ENCODE peak calls at places on chromosomes 5 and 9, in seven cellular contexts. M, K, W, S, V, I and A are unnamed samples.

GRCh38 chr5:78537821-78538220 is 110.8 kb downstream of the LHFPL2 start:
- DNase-seq in V (no peak), M (peak; percentile 44), K (no peak), I (no peak), W (no peak), S (peak; percentile 5), A (no peak)

GRCh38 chr5:57804007-57804444 is 321.4 kb upstream of the ACTBL2 start:
- DNase-seq in K (no peak), W (no peak), M (peak; percentile 28), S (no peak), V (no peak), I (no peak), A (no peak)

GRCh38 chr5:179287631-179288030 is 57.6 kb downstream of the ADAMTS2 start:
- DNase-seq in K (no peak), V (no peak), M (no peak), W (no peak), S (no peak), I (no peak), A (no peak)

GRCh38 chr5:78527054-78527884 is 121.3 kb downstream of the LHFPL2 start:
- DNase-seq in W (no peak), M (peak; percentile 74), K (no peak), I (no peak), S (no peak), V (no peak), A (no peak)

GRCh38 chr5:180007582-180007981 is 64.0 kb downstream of the RNF130 start:
- DNase-seq in V (no peak), M (no peak), K (no peak), W (no peak), I (no peak), S (no peak), A (no peak)

GRCh38 chr5:41368158-41368557 is 142.2 kb downstream of the PLCXD3 start:
- DNase-seq in V (no peak), M (no peak), W (no peak), K (no peak), I (no peak), S (no peak), A (no peak)

GRCh38 chr9:14692918-14693861 is at the start of gene ZDHHC21:
- DNase-seq in I (peak; percentile 43), W (peak; percentile 52), K (no peak), S (peak; percentile 72), M (peak; percentile 86), V (peak; percentile 31), A (peak; percentile 23)

GRCh38 chr9:93132287-93132927 is 1.6 kb downstream of the NINJ1 start:
- DNase-seq in K (no peak), I (no peak), W (no peak), V (no peak), M (peak; percentile 66), S (no peak), A (no peak)

GRCh38 chr5:132807163-132807838 is 5.8 kb upstream of the SOWAHA start:
- DNase-seq in V (no peak), I (no peak), W (no peak), S (no peak), K (peak; percentile 57), M (no peak), A (no peak)

GRCh38 chr5:55634866-55635265 is 77.3 kb downstream of the SLC38A9 start:
- DNase-seq in W (no peak), M (no peak), I (no peak), S (no peak), V (no peak), K (no peak), A (no peak)

GRCh38 chr9:102950341-102950740 is 44.8 kb upstream of the CYLC2 start:
- DNase-seq in K (no peak), M (no peak), S (no peak), I (no peak), W (no peak), V (no peak), A (no peak)

GRCh38 chr9:122374885-122375420 is 4.1 kb downstream of the PTGS1 start:
- DNase-seq in S (no peak), K (no peak), I (no peak), W (no peak), V (no peak), M (peak; percentile 91), A (no peak)

GRCh38 chr5:59845733-59846132 is 47.8 kb downstream of the PDE4D start:
- DNase-seq in V (no peak), M (no peak), K (no peak), W (no peak), I (no peak), S (no peak), A (no peak)

GRCh38 chr5:160008877-160009590 is at the start of gene TTC1:
- DNase-seq in S (peak; percentile 99), I (peak; percentile 82), V (peak; percentile 84), W (peak; percentile 71), M (peak; percentile 90), K (peak; percentile 99), A (peak; percentile 89)

GRCh38 chr9:108053555-108054061 is 564.0 kb upstream of the KLF4 start:
- DNase-seq in S (peak; percentile 22), W (no peak), V (no peak), I (no peak), K (no peak), M (no peak), A (no peak)

GRCh38 chr5:14861123-14861757 is 10.3 kb downstream of the ANKH start:
- DNase-seq in M (no peak), I (no peak), S (no peak), K (no peak), W (no peak), V (no peak), A (no peak)

GRCh38 chr9:129317179-129318011 is 139.3 kb upstream of the IER5L start:
- DNase-seq in I (no peak), S (no peak), W (no peak), V (no peak), K (no peak), M (no peak), A (no peak)

GRCh38 chr5:142325677-142326479 is 1.1 kb upstream of the SPRY4 start:
- DNase-seq in I (no peak), M (peak; percentile 76), K (peak; percentile 63), S (peak; percentile 75), V (no peak), W (no peak), A (no peak)

GRCh38 chr5:78907255-78907886 is 77.7 kb downstream of the ARSB start:
- DNase-seq in M (peak; percentile 81), V (no peak), S (no peak), W (no peak), K (no peak), I (no peak), A (no peak)

GRCh38 chr9:132833451-132834130 is 44.5 kb downstream of the AK8 start:
- DNase-seq in W (no peak), K (no peak), I (no peak), S (no peak), M (no peak), V (no peak), A (no peak)

GRCh38 chr9:97179616-97180015 is 127.8 kb upstream of the CCDC180 start:
- DNase-seq in K (no peak), W (no peak), S (no peak), M (no peak), V (no peak), I (no peak), A (no peak)

GRCh38 chr5:79849486-79850315 is 141.4 kb downstream of the MTX3 start:
- DNase-seq in I (no peak), S (no peak), W (no peak), K (no peak), V (no peak), M (no peak), A (no peak)

GRCh38 chr5:133698646-133699526 is 86.5 kb upstream of the FSTL4 start:
- DNase-seq in V (no peak), S (no peak), I (no peak), K (no peak), W (no peak), M (no peak), A (no peak)

GRCh38 chr9:20558609-20559016 is 63.7 kb downstream of the MLLT3 start:
- DNase-seq in V (no peak), S (no peak), I (no peak), M (peak; percentile 72), K (no peak), W (no peak), A (no peak)

GRCh38 chr5:172769598-172770373 is 1.2 kb downstream of the DUSP1 start:
- DNase-seq in M (peak; percentile 14), W (no peak), S (peak; percentile 46), K (no peak), I (no peak), V (no peak), A (no peak)